ENCODE peak calls at places on chromosome 2, in four cellular contexts. X is left lobe of liver, I is Calu3, H is islet precursor cell. A is an unnamed sample.

GRCh38 chr2:69465513-69466456 is 28.6 kb upstream of the NFU1 start:
- DNase-seq in I (no peak), H (no peak), X (no peak), A (no peak)

GRCh38 chr2:23697256-23697655 is 229.7 kb downstream of the ATAD2B start:
- DNase-seq in H (no peak), X (no peak), I (no peak), A (no peak)

GRCh38 chr2:126714191-126714965 is 58.4 kb downstream of the GYPC start:
- DNase-seq in I (no peak), H (peak; percentile 41), X (no peak), A (no peak)

GRCh38 chr2:54604771-54605350 is 118.6 kb upstream of the EML6 start:
- DNase-seq in X (no peak), I (no peak), H (peak; percentile 34), A (no peak)

GRCh38 chr2:218367415-218368149 is 10.9 kb downstream of the CATIP start:
- DNase-seq in X (peak; percentile 92), I (peak; percentile 91), H (peak; percentile 92), A (no peak)

GRCh38 chr2:62939735-62940491 is 110.7 kb upstream of the OTX1 start:
- DNase-seq in X (no peak), I (no peak), H (no peak), A (no peak)

GRCh38 chr2:171754254-171754939 is 67.1 kb downstream of the DYNC1I2 start:
- DNase-seq in H (no peak), I (no peak), X (no peak), A (no peak)

GRCh38 chr2:85288244-85288725 is 39.5 kb downstream of the TGOLN2 start:
- DNase-seq in H (no peak), I (peak; percentile 74), X (no peak), A (no peak)

GRCh38 chr2:136424112-136424511 is 306.2 kb upstream of the CXCR4 start:
- DNase-seq in X (no peak), I (no peak), H (no peak), A (no peak)

GRCh38 chr2:217090024-217090473 is 230.2 kb upstream of the TNP1 start:
- DNase-seq in I (no peak), X (no peak), H (no peak), A (no peak)

A was measured in mesothelial cell of epicardium.